ENCODE peak calls at places on chromosomes 2 and 18, in five cellular contexts. D, N, H, E and T are unnamed samples.

GRCh38 chr2:17803492-17803891 is 12.8 kb upstream of the MSGN1 start:
- DNase-seq in D (no peak), N (no peak), H (no peak), E (no peak), T (no peak)

GRCh38 chr2:20595439-20596192 is 55.3 kb downstream of the HS1BP3 start:
- DNase-seq in D (no peak), N (peak; percentile 65), H (peak; percentile 66), E (no peak), T (peak; percentile 85)

GRCh38 chr2:85873679-85874078 is 15.1 kb downstream of the ST3GAL5 start:
- DNase-seq in D (no peak), N (no peak), H (no peak), E (peak; percentile 49), T (no peak)

GRCh38 chr2:196181484-196181883 is 10.1 kb upstream of the STK17B start:
- DNase-seq in D (no peak), N (no peak), H (no peak), E (no peak), T (no peak)

GRCh38 chr18:54815086-54815485 is 13.2 kb upstream of the RAB27B start:
- DNase-seq in D (no peak), N (no peak), H (no peak), E (no peak), T (no peak)

GRCh38 chr18:644395-645004 is 13.0 kb upstream of the TYMS start:
- DNase-seq in D (no peak), N (no peak), H (peak; percentile 58), E (no peak), T (no peak)

GRCh38 chr2:26606847-26607190 is 34.3 kb downstream of the CIB4 start:
- DNase-seq in D (peak; percentile 80), N (no peak), H (no peak), E (no peak), T (no peak)

GRCh38 chr2:233700028-233700635 is 7.4 kb downstream of the UGT1A6 start:
- DNase-seq in D (peak; percentile 78), N (peak; percentile 94), H (peak; percentile 56), E (no peak), T (no peak)

GRCh38 chr2:72147303-72147970 is at the start of gene CYP26B1:
- DNase-seq in D (peak; percentile 3), N (peak; percentile 18), H (no peak), E (no peak), T (peak; percentile 81)

GRCh38 chr2:146624429-146624828 is 1220.4 kb upstream of the ACVR2A start:
- DNase-seq in D (no peak), N (no peak), H (no peak), E (no peak), T (no peak)

DNA sequence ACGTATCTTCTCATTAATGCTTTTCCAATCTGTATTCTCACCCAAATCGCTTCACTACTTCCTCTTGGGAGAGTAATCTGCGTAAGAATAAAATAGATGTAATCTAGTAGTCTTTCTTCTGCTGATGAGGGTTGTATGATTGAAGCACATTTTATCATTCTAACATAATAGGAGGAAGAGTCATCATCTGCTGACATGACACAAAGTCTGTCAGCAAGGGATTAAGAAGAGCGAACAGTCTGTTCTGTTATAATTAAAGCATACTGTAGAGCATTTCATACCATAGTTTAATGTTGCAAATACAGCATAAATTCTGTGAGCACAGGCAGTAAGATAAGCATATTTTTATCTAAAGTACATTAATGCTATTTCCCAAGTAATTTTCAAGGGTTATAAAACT is 10.4 kb downstream of the SLC25A52 start:
- DNase-seq in D (no peak), N (no peak), H (no peak), E (no peak), T (no peak)
- TF ChIP-seq CTCF in D (no peak), N (no peak), H (no peak), E (no peak), T (no peak)

DNA sequence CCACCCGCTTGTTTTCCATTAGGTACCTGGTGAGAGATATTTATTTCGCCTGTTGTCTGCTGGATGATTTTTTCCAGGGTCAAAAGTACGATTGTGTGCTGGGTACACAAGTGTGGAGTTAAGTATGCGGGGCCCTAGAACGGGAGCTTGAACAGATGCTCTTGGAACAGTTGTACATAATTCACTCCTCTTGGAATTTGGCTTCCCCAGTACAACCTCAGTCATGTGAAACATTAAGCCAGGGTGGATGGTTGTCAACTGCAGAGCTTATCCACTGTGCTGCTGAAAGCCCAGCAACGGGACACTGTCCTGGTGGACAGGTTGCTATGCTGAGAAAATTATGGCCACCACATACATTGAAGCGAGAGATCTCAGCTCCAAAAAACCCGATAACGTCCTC is 177.0 kb upstream of the TRIB2 start:
- DNase-seq in D (no peak), N (no peak), H (no peak), E (no peak), T (no peak)
- TF ChIP-seq POLR2AphosphoS5 in D (no peak), N (no peak), H (no peak), E (no peak), T (no peak)

GRCh38 chr2:46945671-46946070 is 30.1 kb upstream of the MCFD2 start:
- DNase-seq in D (no peak), N (no peak), H (no peak), E (no peak), T (no peak)

GRCh38 chr2:46939596-46940359 is 24.2 kb upstream of the MCFD2 start:
- DNase-seq in D (no peak), N (no peak), H (peak; percentile 23), E (no peak), T (no peak)

GRCh38 chr2:46942891-46943626 is 27.5 kb upstream of the MCFD2 start:
- DNase-seq in D (no peak), N (no peak), H (no peak), E (no peak), T (no peak)

GRCh38 chr2:46943881-46944798 is 28.5 kb upstream of the MCFD2 start:
- DNase-seq in D (no peak), N (no peak), H (no peak), E (no peak), T (no peak)

GRCh38 chr2:46942143-46942526 is 26.5 kb upstream of the MCFD2 start:
- DNase-seq in D (peak; percentile 53), N (peak; percentile 15), H (no peak), E (peak; percentile 30), T (peak; percentile 93)
- TF ChIP-seq POLR2A in D (peak; percentile 51), N (no peak), H (no peak), E (no peak), T (no peak)

DNA sequence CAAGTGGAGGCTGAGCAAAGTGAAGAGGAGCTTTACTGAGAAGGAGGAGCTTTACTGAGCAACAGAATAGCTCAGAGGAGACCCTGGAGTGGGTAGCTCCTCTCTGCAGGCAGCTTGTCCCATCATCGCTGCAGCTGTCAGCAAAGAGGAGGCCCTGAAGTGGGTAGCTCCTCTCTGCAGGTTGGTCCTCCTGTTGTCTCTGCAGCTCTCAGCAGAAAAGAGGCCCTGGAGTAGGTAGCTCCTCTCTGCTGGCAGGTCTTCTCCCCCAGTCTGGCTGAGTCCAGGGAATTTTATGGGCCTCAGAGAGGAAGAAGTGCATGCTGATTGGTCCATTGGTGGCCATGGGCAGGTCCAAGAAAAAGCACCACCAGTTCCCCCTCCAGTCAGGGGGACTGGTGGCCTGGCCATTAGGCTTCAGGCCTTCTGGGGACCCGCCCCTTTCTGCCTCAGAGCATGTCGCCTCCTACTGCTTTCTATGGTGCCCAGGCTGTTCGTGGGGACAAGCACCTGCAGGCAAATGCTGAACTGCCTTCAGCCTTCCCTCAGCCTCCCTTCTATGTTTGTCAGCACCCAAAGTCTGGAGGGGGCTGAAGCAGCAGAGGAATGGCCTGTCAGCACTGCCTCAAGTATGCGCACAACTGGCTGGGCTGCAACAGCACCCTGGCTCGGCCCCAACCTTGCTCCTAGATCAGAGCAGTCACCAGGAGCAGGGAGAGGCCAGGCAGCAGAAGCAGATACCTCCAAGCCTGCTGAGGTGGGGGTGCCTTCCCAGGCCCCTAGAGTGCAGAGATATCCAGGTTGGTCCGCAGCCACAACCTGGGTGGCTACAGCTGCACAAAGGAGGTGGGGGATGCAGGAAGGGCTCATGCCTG is 5.9 kb downstream of the ZSCAN30 start:
- DNase-seq in D (no peak), N (no peak), H (no peak), E (no peak), T (no peak)
- TF ChIP-seq CTCF in D (no peak), N (no peak), H (no peak), E (no peak), T (no peak)

GRCh38 chr2:28406276-28407096 is 13.8 kb downstream of the FOSL2 start:
- DNase-seq in D (no peak), N (peak; percentile 52), H (no peak), E (peak; percentile 17), T (peak; percentile 93)
- TF ChIP-seq POLR2AphosphoS5 in D (no peak), N (peak; percentile 81), H (no peak), E (no peak), T (peak; percentile 66)

GRCh38 chr18:50880108-50880465 is 1.2 kb downstream of the ME2 start:
- DNase-seq in D (no peak), N (no peak), H (no peak), E (no peak), T (no peak)

GRCh38 chr18:50877545-50878265 is 1.2 kb upstream of the ME2 start:
- DNase-seq in D (no peak), N (no peak), H (no peak), E (no peak), T (no peak)

GRCh38 chr18:50878345-50879301 is at the start of gene ME2:
- DNase-seq in D (peak; percentile 91), N (peak; percentile 93), H (peak; percentile 72), E (peak; percentile 95), T (peak; percentile 99)

GRCh38 chr18:50875966-50876536 is 2.9 kb upstream of the ME2 start:
- DNase-seq in D (no peak), N (no peak), H (no peak), E (no peak), T (no peak)

GRCh38 chr18:50879302-50880107 is 587 bp downstream of the ME2 start:
- DNase-seq in D (peak; percentile 25), N (peak; percentile 64), H (peak; percentile 18), E (no peak), T (no peak)
- TF ChIP-seq POLR2A in D (no peak), N (no peak), H (peak; percentile 4), E (no peak), T (no peak)